ENCODE peak calls at places on chromosomes 13 and 19, in four cellular contexts. P, A, B and G are unnamed samples.
A peak's percentile ranks its signal among the peaks of the same experiment; 100 is the strongest.

GRCh38 chr19:30881986-30882385 is 467.2 kb downstream of the TSHZ3 start:
- DNase-seq in A (no peak), P (no peak), B (no peak), G (no peak)

GRCh38 chr13:83532809-83533208 is 349.5 kb downstream of the SLITRK1 start:
- DNase-seq in B (no peak), P (no peak), A (no peak), G (no peak)

GRCh38 chr13:22082437-22083100 is 411.7 kb downstream of the FGF9 start:
- DNase-seq in B (no peak), A (no peak), P (no peak), G (no peak)

GRCh38 chr19:53600217-53600616 is 31.6 kb upstream of the DPRX start:
- DNase-seq in A (no peak), P (no peak), B (no peak), G (no peak)

GRCh38 chr19:20422616-20423205 is 142.9 kb downstream of the ZNF737 start:
- DNase-seq in P (no peak), B (no peak), A (peak; percentile 3), G (no peak)

GRCh38 chr19:33417751-33418150 is 44.2 kb downstream of the CEBPG start:
- DNase-seq in P (no peak), B (no peak), A (no peak), G (no peak)

GRCh38 chr19:43464089-43464775 is 1.2 kb downstream of the LYPD3 start:
- DNase-seq in B (no peak), A (no peak), P (no peak), G (no peak)

GRCh38 chr19:30150626-30151025 is 208.6 kb downstream of the URI1 start:
- DNase-seq in P (no peak), A (no peak), B (no peak), G (no peak)

GRCh38 chr19:5340637-5341447 is at the start of gene PTPRS:
- DNase-seq in B (peak; percentile 32), P (peak; percentile 75), A (peak; percentile 75), G (no peak)

GRCh38 chr13:26228080-26228479 is 6.0 kb upstream of the RNF6 start:
- DNase-seq in P (no peak), B (no peak), A (no peak), G (no peak)

DNA sequence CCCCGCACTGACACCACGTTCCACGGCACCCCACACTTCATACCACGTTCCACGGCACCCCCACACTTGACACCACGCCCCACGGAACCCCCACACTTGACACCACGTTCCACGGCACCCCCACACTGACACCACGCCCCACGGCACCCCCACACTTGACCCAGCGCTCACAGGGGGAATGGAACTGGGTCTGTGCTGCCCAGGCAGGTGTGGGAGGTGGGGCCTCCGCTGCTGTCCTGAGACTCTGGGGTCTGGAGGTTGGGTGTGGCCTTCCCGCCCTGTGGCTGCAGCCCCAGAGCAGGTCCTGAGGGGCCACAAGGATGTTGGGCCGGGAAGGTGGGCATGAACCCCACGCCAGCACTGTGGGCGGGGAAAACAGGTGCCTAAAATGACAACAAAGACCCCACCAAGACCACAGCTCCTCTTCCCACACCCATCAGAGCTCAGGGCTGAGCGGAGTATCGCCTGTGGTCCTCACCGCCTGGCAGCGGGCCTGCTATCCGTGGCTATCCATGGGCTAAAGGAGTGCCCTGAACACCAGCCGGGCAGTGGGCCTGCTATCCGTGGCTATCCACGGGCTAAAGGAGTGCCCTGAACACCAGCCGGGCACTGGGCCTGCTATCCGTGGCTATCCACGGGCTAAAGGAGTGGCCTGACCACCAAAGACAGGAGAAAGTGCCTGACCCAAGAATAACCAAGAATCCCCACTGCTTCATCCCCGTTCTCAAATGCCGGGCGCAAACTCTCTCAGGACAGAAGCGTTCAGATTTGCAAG is 59.9 kb upstream of the C13orf46 start:
- DNase-seq in P (no peak), B (no peak), A (no peak), G (no peak)
- H3K27ac ChIP-seq in P (no peak overlapping the region), B (peak overlapping the region; percentile 30), A (peak overlapping the region; percentile 58), G (no peak overlapping the region)

GRCh38 chr13:110408286-110408685 is 101.2 kb downstream of the COL4A2 start:
- DNase-seq in A (peak; percentile 33), B (no peak), P (no peak), G (no peak)
- H3K27ac ChIP-seq in A (peak overlapping the region; percentile 22), B (no peak overlapping the region), P (no peak overlapping the region), G (no peak overlapping the region)

GRCh38 chr19:18649371-18650047 is 12.7 kb downstream of the KLHL26 start:
- DNase-seq in A (peak; percentile 88), B (no peak), P (no peak), G (no peak)
- H3K27ac ChIP-seq in A (peak overlapping the region; percentile 77), B (no peak overlapping the region), P (no peak overlapping the region), G (no peak overlapping the region)

DNA sequence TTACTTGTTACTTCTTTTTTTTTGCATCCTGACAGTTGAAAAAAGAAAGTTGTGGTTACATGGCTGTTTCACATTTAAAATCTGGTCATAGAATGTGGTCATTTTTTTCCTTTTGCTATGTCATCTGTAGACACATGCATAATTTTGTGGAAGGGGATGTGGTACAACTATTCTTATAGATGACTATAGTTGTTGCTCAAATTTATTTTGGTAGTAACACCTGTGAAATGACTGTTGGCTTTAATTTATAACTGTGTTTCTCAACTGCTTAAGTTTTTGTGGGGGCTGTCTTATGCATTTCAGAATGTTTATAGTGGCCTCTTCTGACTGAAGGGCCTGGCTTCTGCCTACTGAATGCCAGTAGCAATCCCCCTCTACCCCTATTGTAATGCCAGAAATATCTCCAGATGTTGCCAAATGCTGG is 130.5 kb downstream of the PAN3 start:
- DNase-seq in P (no peak), A (no peak), B (no peak), G (no peak)
- H3K27ac ChIP-seq in P (no peak overlapping the region), A (no peak overlapping the region), B (no peak overlapping the region), G (no peak overlapping the region)

DNA sequence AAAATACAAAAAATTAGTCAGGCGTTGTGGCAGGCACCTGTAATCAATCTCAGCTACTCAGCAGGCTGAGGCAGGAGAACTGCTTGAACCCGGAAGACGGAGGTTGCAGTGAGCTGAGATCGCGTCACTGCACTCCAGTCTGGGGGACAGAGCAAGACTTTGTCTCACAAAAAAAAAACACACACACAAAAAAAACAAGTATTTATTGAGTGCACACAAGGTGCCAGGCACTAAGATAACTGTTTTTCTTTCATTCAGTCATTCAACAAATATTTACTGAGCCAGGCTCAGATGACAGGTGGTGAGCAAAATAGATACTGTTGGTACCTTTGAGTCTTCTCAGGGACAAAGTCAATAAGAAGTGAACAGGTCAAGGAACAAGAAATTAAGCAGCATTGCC is 6.3 kb downstream of the CIB3 start:
- DNase-seq in B (no peak), A (no peak), P (no peak), G (no peak)
- H3K27ac ChIP-seq in B (no peak overlapping the region), A (no peak overlapping the region), P (no peak overlapping the region), G (no peak overlapping the region)

DNA sequence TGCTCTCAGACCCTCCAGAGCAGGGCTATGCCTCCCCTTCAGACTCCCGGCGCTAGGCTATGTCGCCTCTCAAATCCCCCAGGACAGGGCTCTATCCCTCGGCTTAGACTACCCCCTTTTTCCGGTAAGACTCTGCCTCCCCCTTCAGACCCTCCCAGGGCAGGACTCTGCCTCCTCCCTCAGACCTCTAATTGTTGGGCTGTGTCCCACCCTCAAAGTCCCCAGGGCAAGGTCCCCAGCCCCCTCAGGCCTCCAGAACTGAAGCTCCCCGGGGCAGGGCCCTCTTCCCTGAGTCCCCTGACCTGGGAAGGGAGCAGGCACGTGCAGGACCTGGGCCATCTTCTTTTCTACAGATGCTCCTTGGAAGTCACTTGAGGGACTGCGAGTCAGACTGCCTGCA is 3.2 kb downstream of the KANK2 start:
- DNase-seq in B (no peak), P (no peak), A (no peak), G (no peak)
- H3K27ac ChIP-seq in B (no peak overlapping the region), P (no peak overlapping the region), A (peak overlapping the region; percentile 17), G (no peak overlapping the region)